ENCODE peak calls at places on chromosome 11, in ten cellular contexts. One of them, this sample, is unnamed.

GRCh38 chr11:73185680-73186293 is 32.3 kb upstream of the P2RY2 start:
- DNase-seq in transverse colon: no peak
- DNase-seq in brain microvascular endothelial cell: peak; percentile 42
- DNase-seq in PC-3: peak; percentile 99
- DNase-seq in dorsolateral prefrontal cortex: no peak
- DNase-seq in thoracic aorta: peak; percentile 62
- DNase-seq in GM23248: peak; percentile 97
- DNase-seq in OCI-LY7: no peak
- DNase-seq in cardiac muscle cell: no peak
- DNase-seq in coronary artery: peak; percentile 89
- DNase-seq in this sample: peak; percentile 90

GRCh38 chr11:115706735-115707134 is 202.5 kb upstream of the CADM1 start:
- DNase-seq in transverse colon: no peak
- DNase-seq in brain microvascular endothelial cell: no peak
- DNase-seq in PC-3: no peak
- DNase-seq in dorsolateral prefrontal cortex: no peak
- DNase-seq in thoracic aorta: no peak
- DNase-seq in GM23248: no peak
- DNase-seq in OCI-LY7: no peak
- DNase-seq in cardiac muscle cell: no peak
- DNase-seq in coronary artery: no peak
- DNase-seq in this sample: no peak

GRCh38 chr11:89177691-89178231 is at the start of gene TYR:
- DNase-seq in transverse colon: no peak
- DNase-seq in brain microvascular endothelial cell: no peak
- DNase-seq in PC-3: no peak
- DNase-seq in dorsolateral prefrontal cortex: no peak
- DNase-seq in thoracic aorta: no peak
- DNase-seq in GM23248: no peak
- DNase-seq in OCI-LY7: no peak
- DNase-seq in cardiac muscle cell: no peak
- DNase-seq in coronary artery: no peak
- DNase-seq in this sample: no peak

GRCh38 chr11:14190992-14191773 is 167.8 kb downstream of the RRAS2 start:
- DNase-seq in transverse colon: no peak
- DNase-seq in brain microvascular endothelial cell: no peak
- DNase-seq in PC-3: no peak
- DNase-seq in dorsolateral prefrontal cortex: no peak
- DNase-seq in thoracic aorta: no peak
- DNase-seq in GM23248: no peak
- DNase-seq in OCI-LY7: no peak
- DNase-seq in cardiac muscle cell: no peak
- DNase-seq in coronary artery: no peak
- DNase-seq in this sample: no peak

GRCh38 chr11:16279524-16279923 is 76.8 kb downstream of the SOX6 start:
- DNase-seq in transverse colon: no peak
- DNase-seq in brain microvascular endothelial cell: no peak
- DNase-seq in PC-3: no peak
- DNase-seq in dorsolateral prefrontal cortex: no peak
- DNase-seq in thoracic aorta: no peak
- DNase-seq in GM23248: no peak
- DNase-seq in OCI-LY7: no peak
- DNase-seq in cardiac muscle cell: no peak
- DNase-seq in coronary artery: no peak
- DNase-seq in this sample: no peak

GRCh38 chr11:120929090-120929489 is 94.8 kb upstream of the TBCEL start:
- DNase-seq in transverse colon: no peak
- DNase-seq in brain microvascular endothelial cell: no peak
- DNase-seq in PC-3: no peak
- DNase-seq in dorsolateral prefrontal cortex: peak; percentile 52
- DNase-seq in thoracic aorta: no peak
- DNase-seq in GM23248: peak; percentile 87
- DNase-seq in OCI-LY7: no peak
- DNase-seq in cardiac muscle cell: no peak
- DNase-seq in coronary artery: no peak
- DNase-seq in this sample: no peak

GRCh38 chr11:48108231-48109045 is 108.2 kb upstream of the OR4B1 start:
- DNase-seq in transverse colon: no peak
- DNase-seq in brain microvascular endothelial cell: no peak
- DNase-seq in PC-3: no peak
- DNase-seq in dorsolateral prefrontal cortex: no peak
- DNase-seq in thoracic aorta: no peak
- DNase-seq in GM23248: no peak
- DNase-seq in OCI-LY7: no peak
- DNase-seq in cardiac muscle cell: no peak
- DNase-seq in coronary artery: peak; percentile 54
- DNase-seq in this sample: no peak

GRCh38 chr11:127105578-127105977 is 105.0 kb upstream of the KIRREL3 start:
- DNase-seq in transverse colon: no peak
- DNase-seq in brain microvascular endothelial cell: no peak
- DNase-seq in PC-3: no peak
- DNase-seq in dorsolateral prefrontal cortex: no peak
- DNase-seq in thoracic aorta: no peak
- DNase-seq in GM23248: no peak
- DNase-seq in OCI-LY7: no peak
- DNase-seq in cardiac muscle cell: no peak
- DNase-seq in coronary artery: no peak
- DNase-seq in this sample: no peak

GRCh38 chr11:131666617-131667016 is 296.2 kb downstream of the NTM start:
- DNase-seq in transverse colon: no peak
- DNase-seq in brain microvascular endothelial cell: no peak
- DNase-seq in PC-3: no peak
- DNase-seq in dorsolateral prefrontal cortex: no peak
- DNase-seq in thoracic aorta: no peak
- DNase-seq in GM23248: peak; percentile 89
- DNase-seq in OCI-LY7: no peak
- DNase-seq in cardiac muscle cell: no peak
- DNase-seq in coronary artery: no peak
- DNase-seq in this sample: no peak

GRCh38 chr11:46119352-46120216 is 1.7 kb downstream of the PHF21A start:
- DNase-seq in transverse colon: peak; percentile 59
- DNase-seq in brain microvascular endothelial cell: peak; percentile 62
- DNase-seq in PC-3: peak; percentile 22
- DNase-seq in dorsolateral prefrontal cortex: no peak
- DNase-seq in thoracic aorta: no peak
- DNase-seq in GM23248: peak; percentile 75
- DNase-seq in OCI-LY7: peak; percentile 74
- DNase-seq in cardiac muscle cell: peak; percentile 74
- DNase-seq in coronary artery: no peak
- DNase-seq in this sample: peak; percentile 72

GRCh38 chr11:36565033-36565610 is 2.7 kb upstream of the RAG1 start:
- DNase-seq in transverse colon: no peak
- DNase-seq in brain microvascular endothelial cell: no peak
- DNase-seq in PC-3: no peak
- DNase-seq in dorsolateral prefrontal cortex: no peak
- DNase-seq in thoracic aorta: no peak
- DNase-seq in GM23248: no peak
- DNase-seq in OCI-LY7: no peak
- DNase-seq in cardiac muscle cell: peak; percentile 60
- DNase-seq in coronary artery: no peak
- DNase-seq in this sample: no peak

GRCh38 chr11:47852053-47852452 is 3.9 kb upstream of the NUP160 start:
- DNase-seq in transverse colon: no peak
- DNase-seq in brain microvascular endothelial cell: no peak
- DNase-seq in PC-3: no peak
- DNase-seq in dorsolateral prefrontal cortex: no peak
- DNase-seq in thoracic aorta: no peak
- DNase-seq in GM23248: no peak
- DNase-seq in OCI-LY7: no peak
- DNase-seq in cardiac muscle cell: no peak
- DNase-seq in coronary artery: no peak
- DNase-seq in this sample: no peak

GRCh38 chr11:31809857-31810778 is 1.0 kb downstream of the PAX6 start:
- DNase-seq in transverse colon: no peak
- DNase-seq in brain microvascular endothelial cell: no peak
- DNase-seq in PC-3: peak; percentile 43
- DNase-seq in dorsolateral prefrontal cortex: no peak
- DNase-seq in thoracic aorta: no peak
- DNase-seq in GM23248: peak; percentile 72
- DNase-seq in OCI-LY7: no peak
- DNase-seq in cardiac muscle cell: peak; percentile 67
- DNase-seq in coronary artery: no peak
- DNase-seq in this sample: no peak

GRCh38 chr11:131760191-131760951 is 390.0 kb downstream of the NTM start:
- DNase-seq in transverse colon: no peak
- DNase-seq in brain microvascular endothelial cell: peak; percentile 96
- DNase-seq in PC-3: no peak
- DNase-seq in dorsolateral prefrontal cortex: peak; percentile 56
- DNase-seq in thoracic aorta: no peak
- DNase-seq in GM23248: peak; percentile 85
- DNase-seq in OCI-LY7: no peak
- DNase-seq in cardiac muscle cell: no peak
- DNase-seq in coronary artery: no peak
- DNase-seq in this sample: no peak

GRCh38 chr11:128339721-128340271 is 247.6 kb downstream of the ETS1 start:
- DNase-seq in transverse colon: no peak
- DNase-seq in brain microvascular endothelial cell: no peak
- DNase-seq in PC-3: no peak
- DNase-seq in dorsolateral prefrontal cortex: no peak
- DNase-seq in thoracic aorta: no peak
- DNase-seq in GM23248: no peak
- DNase-seq in OCI-LY7: no peak
- DNase-seq in cardiac muscle cell: no peak
- DNase-seq in coronary artery: no peak
- DNase-seq in this sample: no peak

GRCh38 chr11:35953081-35953480 is 9.2 kb downstream of the LDLRAD3 start:
- DNase-seq in transverse colon: no peak
- DNase-seq in brain microvascular endothelial cell: no peak
- DNase-seq in PC-3: peak; percentile 31
- DNase-seq in dorsolateral prefrontal cortex: peak; percentile 67
- DNase-seq in thoracic aorta: no peak
- DNase-seq in GM23248: no peak
- DNase-seq in OCI-LY7: no peak
- DNase-seq in cardiac muscle cell: no peak
- DNase-seq in coronary artery: no peak
- DNase-seq in this sample: no peak

GRCh38 chr11:33970984-33971466 is 79.1 kb upstream of the LMO2 start:
- DNase-seq in transverse colon: peak; percentile 32
- DNase-seq in brain microvascular endothelial cell: peak; percentile 47
- DNase-seq in PC-3: peak; percentile 69
- DNase-seq in dorsolateral prefrontal cortex: no peak
- DNase-seq in thoracic aorta: peak; percentile 4
- DNase-seq in GM23248: peak; percentile 83
- DNase-seq in OCI-LY7: peak; percentile 43
- DNase-seq in cardiac muscle cell: peak; percentile 70
- DNase-seq in coronary artery: no peak
- DNase-seq in this sample: no peak

GRCh38 chr11:132942611-132943324 is 589.5 kb downstream of the OPCML start:
- DNase-seq in transverse colon: no peak
- DNase-seq in brain microvascular endothelial cell: no peak
- DNase-seq in PC-3: no peak
- DNase-seq in dorsolateral prefrontal cortex: peak; percentile 54
- DNase-seq in thoracic aorta: no peak
- DNase-seq in GM23248: no peak
- DNase-seq in OCI-LY7: no peak
- DNase-seq in cardiac muscle cell: no peak
- DNase-seq in coronary artery: no peak
- DNase-seq in this sample: no peak
- H3K4me3 ChIP-seq in transverse colon: no peak overlapping the region
- H3K4me3 ChIP-seq in brain microvascular endothelial cell: peak overlapping the region; percentile 58
- H3K4me3 ChIP-seq in PC-3: no peak overlapping the region
- H3K4me3 ChIP-seq in dorsolateral prefrontal cortex: peak overlapping the region; percentile 60
- H3K4me3 ChIP-seq in thoracic aorta: no peak overlapping the region
- H3K4me3 ChIP-seq in GM23248: peak overlapping the region; percentile 68
- H3K4me3 ChIP-seq in OCI-LY7: no peak overlapping the region
- H3K4me3 ChIP-seq in cardiac muscle cell: peak overlapping the region; percentile 37
- H3K4me3 ChIP-seq in coronary artery: peak overlapping the region; percentile 64
- H3K4me3 ChIP-seq in this sample: no peak overlapping the region

GRCh38 chr11:18618341-18619025 is 15.7 kb downstream of the SPTY2D1 start:
- DNase-seq in transverse colon: no peak
- DNase-seq in brain microvascular endothelial cell: peak; percentile 16
- DNase-seq in PC-3: no peak
- DNase-seq in dorsolateral prefrontal cortex: no peak
- DNase-seq in thoracic aorta: no peak
- DNase-seq in GM23248: peak; percentile 48
- DNase-seq in OCI-LY7: no peak
- DNase-seq in cardiac muscle cell: no peak
- DNase-seq in coronary artery: peak; percentile 35
- DNase-seq in this sample: no peak
- H3K4me3 ChIP-seq in transverse colon: no peak overlapping the region
- H3K4me3 ChIP-seq in brain microvascular endothelial cell: no peak overlapping the region
- H3K4me3 ChIP-seq in PC-3: no peak overlapping the region
- H3K4me3 ChIP-seq in dorsolateral prefrontal cortex: no peak overlapping the region
- H3K4me3 ChIP-seq in thoracic aorta: peak overlapping the region; percentile 42
- H3K4me3 ChIP-seq in GM23248: no peak overlapping the region
- H3K4me3 ChIP-seq in OCI-LY7: no peak overlapping the region
- H3K4me3 ChIP-seq in cardiac muscle cell: no peak overlapping the region
- H3K4me3 ChIP-seq in coronary artery: peak overlapping the region; percentile 14
- H3K4me3 ChIP-seq in this sample: peak overlapping the region; percentile 43

DNA sequence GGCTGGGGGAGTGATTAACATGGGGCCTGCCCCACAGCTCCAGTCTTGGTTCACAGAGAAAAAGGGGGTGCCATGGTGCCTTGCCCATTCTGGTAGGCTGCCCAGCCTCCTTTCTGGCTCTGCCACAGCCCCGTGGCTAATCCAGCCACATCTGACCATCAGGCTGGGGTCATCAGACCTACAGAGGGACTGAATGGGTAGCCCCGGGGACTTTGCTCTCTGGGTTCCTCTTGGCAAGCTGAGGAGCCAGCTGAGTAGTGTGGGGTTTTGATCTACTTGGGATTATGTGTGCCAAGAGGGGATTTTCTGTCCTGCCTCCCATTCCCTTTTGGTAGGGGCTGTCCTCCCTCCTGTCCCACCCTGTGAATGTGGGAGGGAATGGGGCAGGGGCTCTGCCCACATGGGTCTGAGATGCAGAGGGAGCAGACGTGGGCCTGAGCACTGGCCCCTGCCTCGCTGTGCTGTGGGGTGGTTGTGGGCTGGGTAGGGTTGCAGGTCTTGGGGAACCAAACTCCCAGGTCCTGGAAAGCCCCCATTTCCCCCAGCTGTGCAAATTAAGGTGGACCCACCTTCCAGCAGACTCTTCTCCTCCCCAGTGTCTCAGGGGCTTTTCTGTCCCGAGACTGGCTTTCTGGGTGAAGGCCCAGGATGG is 32.0 kb downstream of the CD82 start:
- DNase-seq in transverse colon: no peak
- DNase-seq in brain microvascular endothelial cell: no peak
- DNase-seq in PC-3: no peak
- DNase-seq in dorsolateral prefrontal cortex: no peak
- DNase-seq in thoracic aorta: no peak
- DNase-seq in GM23248: no peak
- DNase-seq in OCI-LY7: no peak
- DNase-seq in cardiac muscle cell: no peak
- DNase-seq in coronary artery: no peak
- DNase-seq in this sample: no peak
- H3K4me3 ChIP-seq in transverse colon: no peak overlapping the region
- H3K4me3 ChIP-seq in brain microvascular endothelial cell: no peak overlapping the region
- H3K4me3 ChIP-seq in PC-3: no peak overlapping the region
- H3K4me3 ChIP-seq in dorsolateral prefrontal cortex: no peak overlapping the region
- H3K4me3 ChIP-seq in thoracic aorta: no peak overlapping the region
- H3K4me3 ChIP-seq in GM23248: no peak overlapping the region
- H3K4me3 ChIP-seq in OCI-LY7: peak overlapping the region; percentile 15
- H3K4me3 ChIP-seq in cardiac muscle cell: no peak overlapping the region
- H3K4me3 ChIP-seq in coronary artery: no peak overlapping the region
- H3K4me3 ChIP-seq in this sample: no peak overlapping the region

DNA sequence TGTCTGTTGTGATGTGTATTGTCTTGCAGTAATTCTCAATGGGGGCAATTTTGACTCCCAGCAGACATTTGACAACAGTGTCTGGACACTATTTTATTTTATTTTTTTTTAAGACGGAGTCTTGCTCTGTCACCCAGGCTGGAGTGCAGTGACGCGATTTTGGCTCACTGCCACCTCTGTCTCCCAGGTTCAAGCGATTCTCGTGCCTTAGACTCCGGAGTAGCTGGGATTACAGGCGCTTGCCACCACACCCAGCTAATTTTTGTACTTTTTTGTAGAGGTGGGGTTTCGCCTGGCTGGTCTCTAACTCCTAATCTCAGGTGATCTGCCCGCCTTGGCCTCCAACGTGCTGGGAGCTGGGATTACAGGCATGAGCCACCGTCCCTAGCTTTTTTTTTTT is 1.4 kb downstream of the RPS6KB2 start:
- DNase-seq in transverse colon: no peak
- DNase-seq in brain microvascular endothelial cell: no peak
- DNase-seq in PC-3: no peak
- DNase-seq in dorsolateral prefrontal cortex: no peak
- DNase-seq in thoracic aorta: no peak
- DNase-seq in GM23248: no peak
- DNase-seq in OCI-LY7: no peak
- DNase-seq in cardiac muscle cell: no peak
- DNase-seq in coronary artery: no peak
- DNase-seq in this sample: no peak
- H3K4me3 ChIP-seq in transverse colon: no peak overlapping the region
- H3K4me3 ChIP-seq in brain microvascular endothelial cell: no peak overlapping the region
- H3K4me3 ChIP-seq in PC-3: peak overlapping the region; percentile 96
- H3K4me3 ChIP-seq in dorsolateral prefrontal cortex: no peak overlapping the region
- H3K4me3 ChIP-seq in thoracic aorta: peak overlapping the region; percentile 82
- H3K4me3 ChIP-seq in GM23248: no peak overlapping the region
- H3K4me3 ChIP-seq in OCI-LY7: peak overlapping the region; percentile 82
- H3K4me3 ChIP-seq in cardiac muscle cell: no peak overlapping the region
- H3K4me3 ChIP-seq in coronary artery: peak overlapping the region; percentile 74
- H3K4me3 ChIP-seq in this sample: no peak overlapping the region